ENCODE peak calls at places on chromosome 18, in ten cellular contexts. H is mucosa of descending colon, B is fibroblast of lung, E is neural crest cell, X is nephron progenitor cell, V is GM10248, M is kidney epithelial cell, Z is AG10803, G is PC-3, A is HepG2. F is an unnamed sample.

GRCh38 chr18:28792404-28793103 is 615.6 kb upstream of the CDH2 start:
- DNase-seq in Z (no peak), A (no peak), V (no peak), X (no peak), B (no peak), H (no peak), G (peak; percentile 26), M (no peak), E (no peak), F (no peak)

GRCh38 chr18:8121942-8122480 is 487.2 kb upstream of the RAB12 start:
- DNase-seq in H (no peak), G (peak; percentile 53), Z (peak; percentile 61), B (no peak), E (no peak), V (no peak), M (peak; percentile 54), A (no peak), X (no peak), F (no peak)

GRCh38 chr18:75183524-75183923 is 25.4 kb downstream of the PTGR3 start:
- DNase-seq in X (no peak), V (no peak), B (no peak), Z (no peak), M (peak; percentile 37), H (no peak), A (no peak), G (peak; percentile 96), E (no peak), F (no peak)

GRCh38 chr18:77199707-77200106 is 49.9 kb upstream of the GALR1 start:
- DNase-seq in E (no peak), B (no peak), X (no peak), A (no peak), H (no peak), G (no peak), Z (peak; percentile 44), V (no peak), M (no peak), F (no peak)

GRCh38 chr18:71784777-71785176 is 759.4 kb downstream of the CBLN2 start:
- DNase-seq in E (no peak), B (no peak), V (no peak), G (peak; percentile 46), Z (no peak), A (peak; percentile 10), M (no peak), X (peak; percentile 4), H (peak; percentile 13), F (no peak)

GRCh38 chr18:22639026-22639463 is 221.3 kb upstream of the CTAGE1 start:
- DNase-seq in X (no peak), G (peak; percentile 76), Z (peak; percentile 81), H (no peak), B (peak; percentile 93), M (peak; percentile 7), V (no peak), E (no peak), A (no peak), F (no peak)

GRCh38 chr18:12317664-12318333 is 9.8 kb downstream of the TUBB6 start:
- DNase-seq in E (no peak), G (no peak), H (no peak), B (peak; percentile 54), A (no peak), X (no peak), Z (peak; percentile 86), M (no peak), V (no peak), F (no peak)

GRCh38 chr18:61322265-61322873 is 10.9 kb upstream of the CDH20 start:
- DNase-seq in B (peak; percentile 54), Z (peak; percentile 50), V (peak; percentile 65), M (no peak), G (peak; percentile 66), E (peak; percentile 83), H (peak; percentile 76), X (peak; percentile 86), A (peak; percentile 42), F (no peak)

GRCh38 chr18:71362140-71362539 is 1073.3 kb downstream of the SOCS6 start:
- DNase-seq in E (no peak), V (no peak), X (no peak), A (no peak), H (no peak), Z (no peak), M (no peak), G (no peak), B (no peak), F (no peak)

GRCh38 chr18:28514699-28515098 is 337.8 kb upstream of the CDH2 start:
- DNase-seq in M (no peak), E (no peak), X (no peak), V (no peak), H (no peak), B (no peak), Z (no peak), A (no peak), G (no peak), F (no peak)

GRCh38 chr18:2994603-2995432 is 18.1 kb downstream of the LPIN2 start:
- DNase-seq in E (no peak), A (no peak), Z (peak; percentile 39), H (no peak), V (peak; percentile 60), G (no peak), X (no peak), B (no peak), M (no peak), F (peak; percentile 61)

GRCh38 chr18:44036500-44036899 is 644.2 kb upstream of the SETBP1 start:
- DNase-seq in B (peak; percentile 5), M (no peak), Z (no peak), H (peak; percentile 6), A (no peak), X (no peak), V (no peak), E (no peak), G (no peak), F (no peak)

GRCh38 chr18:2655954-2656236 is 369 bp downstream of the SMCHD1 start:
- DNase-seq in A (no peak), B (peak; percentile 42), H (no peak), M (no peak), X (no peak), V (no peak), E (no peak), Z (no peak), G (no peak), F (no peak)

GRCh38 chr18:61443311-61443710 is 110.1 kb downstream of the CDH20 start:
- DNase-seq in X (no peak), G (no peak), Z (peak; percentile 6), B (no peak), E (no peak), V (no peak), A (no peak), M (no peak), H (no peak), F (no peak)

GRCh38 chr18:78479443-78479842 is 500.2 kb upstream of the SALL3 start:
- DNase-seq in Z (no peak), E (no peak), B (no peak), X (no peak), V (no peak), G (no peak), A (no peak), H (no peak), M (no peak), F (no peak)
- TF ChIP-seq CTCF in Z (no peak), E (no peak), B (no peak), X (no peak), V (no peak), G (no peak), A (no peak), H (no peak), M (no peak), F (no peak)

GRCh38 chr18:56789889-56790180 is 138.7 kb downstream of the WDR7 start:
- DNase-seq in E (no peak), H (no peak), Z (no peak), M (no peak), A (no peak), X (no peak), V (no peak), B (no peak), G (no peak), F (no peak)
- TF ChIP-seq CTCF in E (no peak), H (no peak), Z (no peak), M (no peak), A (no peak), X (peak; percentile 30), V (no peak), B (no peak), G (peak; percentile 33), F (no peak)

DNA sequence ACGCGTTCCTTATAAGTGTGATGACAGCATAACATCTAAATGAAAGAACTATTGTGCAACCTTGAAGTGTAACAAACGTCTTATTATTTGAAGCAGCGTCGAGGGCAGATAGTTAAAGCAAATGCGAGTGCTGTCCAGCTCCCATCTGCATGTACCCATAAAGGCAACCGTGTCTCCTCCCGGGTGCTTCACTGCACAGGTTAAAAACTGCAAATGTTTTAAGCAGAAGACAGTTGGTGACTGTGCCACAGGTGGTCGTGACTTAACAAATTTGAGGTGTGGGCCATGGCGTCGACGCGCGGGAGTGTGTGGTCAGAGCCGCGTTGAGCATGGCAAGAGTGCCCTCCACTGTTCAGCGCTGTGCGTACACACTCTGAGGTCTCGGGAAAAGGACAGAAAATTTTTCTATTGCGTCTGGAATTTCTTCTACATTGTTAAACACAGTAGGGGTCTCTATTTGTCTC is 6.4 kb downstream of the SALL3 start:
- DNase-seq in V (no peak), G (peak; percentile 25), Z (no peak), B (no peak), X (peak; percentile 66), E (peak; percentile 52), A (peak; percentile 17), M (no peak), H (peak; percentile 22), F (no peak)
- TF ChIP-seq CTCF in V (peak; percentile 46), G (peak; percentile 59), Z (peak; percentile 43), B (peak; percentile 45), X (peak; percentile 77), E (peak; percentile 78), A (peak; percentile 80), M (peak; percentile 59), H (no peak), F (no peak)

DNA sequence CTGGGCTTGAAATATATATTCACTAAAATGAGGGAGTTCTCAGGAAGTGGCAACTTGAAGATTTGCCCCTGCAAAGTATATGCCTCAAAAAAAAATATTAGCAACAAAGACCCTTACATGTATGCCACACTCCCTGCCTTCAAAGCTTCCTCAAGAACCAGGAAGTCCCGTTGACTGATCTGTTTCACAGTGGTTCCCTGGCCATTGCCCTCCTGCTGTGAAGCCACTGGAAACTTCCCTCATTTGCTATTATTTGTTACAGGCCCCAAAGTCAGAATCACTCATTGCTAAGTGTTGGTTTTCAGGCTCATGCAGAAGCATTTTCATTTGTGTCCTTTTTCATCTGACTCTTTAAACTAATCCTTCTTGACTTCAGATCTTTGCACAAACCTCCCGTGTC is 421.5 kb downstream of the ZNF521 start:
- DNase-seq in H (no peak), B (no peak), A (no peak), M (no peak), V (no peak), G (no peak), Z (no peak), X (no peak), E (no peak), F (no peak)
- TF ChIP-seq CTCF in H (no peak), B (no peak), A (no peak), M (no peak), V (no peak), G (no peak), Z (no peak), X (no peak), E (no peak), F (no peak)

GRCh38 chr18:49944681-49945080 is 131.3 kb upstream of the ACAA2 start:
- DNase-seq in A (no peak), E (no peak), X (peak; percentile 54), V (no peak), Z (no peak), H (no peak), G (no peak), M (no peak), B (peak; percentile 1), F (no peak)
- TF ChIP-seq CTCF in A (peak; percentile 39), E (no peak), X (no peak), V (no peak), Z (no peak), H (no peak), G (no peak), M (peak; percentile 48), B (peak; percentile 3), F (no peak)

GRCh38 chr18:48028081-48028480 is 97.6 kb upstream of the SMAD2 start:
- DNase-seq in V (no peak), M (no peak), E (no peak), B (no peak), G (no peak), Z (no peak), X (no peak), A (no peak), H (no peak), F (no peak)
- TF ChIP-seq CTCF in V (no peak), M (no peak), E (no peak), B (no peak), G (peak; percentile 11), Z (no peak), X (no peak), A (no peak), H (no peak), F (no peak)

F was measured in natural killer cell.